ENCODE peak calls at places on chromosomes 7 and 10, in seven cellular contexts. T is Panc1, O is SW 1271, I is nucleus accumbens, A is omental fat pad, J is mammary epithelial cell, K is DMS79. U is an unnamed sample.

GRCh38 chr7:434891-435486 is 84.7 kb downstream of the PDGFA start:
- DNase-seq in T (no peak), O (no peak), I (no peak), A (no peak), J (no peak), K (no peak), U (no peak)

GRCh38 chr10:72259491-72260214 is 14.1 kb upstream of the DDIT4 start:
- DNase-seq in T (no peak), O (no peak), I (no peak), A (no peak), J (no peak), K (no peak), U (peak)

GRCh38 chr10:15451137-15452094 is 80.3 kb upstream of the FAM171A1 start:
- DNase-seq in T (no peak), O (no peak), I (no peak), A (no peak), J (no peak), K (no peak), U (no peak)

GRCh38 chr7:57414852-57415251 is 35.1 kb upstream of the ZNF716 start:
- DNase-seq in T (no peak), O (no peak), I (no peak), A (no peak), J (no peak), K (no peak), U (no peak)

GRCh38 chr10:118960166-118961090 is 69.1 kb upstream of the NANOS1 start:
- DNase-seq in T (no peak), O (no peak), I (no peak), A (no peak), J (peak), K (no peak), U (no peak)

GRCh38 chr10:125269716-125270115 is 109.4 kb upstream of the CTBP2 start:
- DNase-seq in T (no peak), O (no peak), I (no peak), A (no peak), J (no peak), K (no peak), U (no peak)

GRCh38 chr10:78866731-78867554 is 201.8 kb upstream of the ZMIZ1 start:
- DNase-seq in T (no peak), O (no peak), I (no peak), A (no peak), J (no peak), K (no peak), U (no peak)

GRCh38 chr10:132674311-132674710 is 111.6 kb downstream of the NKX6-2 start:
- DNase-seq in T (no peak), O (no peak), I (no peak), A (no peak), J (no peak), K (no peak), U (no peak)

GRCh38 chr7:4178887-4179286 is 503.2 kb upstream of the FOXK1 start:
- DNase-seq in T (no peak), O (no peak), I (no peak), A (no peak), J (no peak), K (no peak), U (no peak)

GRCh38 chr7:22663319-22663718 is 63.7 kb upstream of the IL6 start:
- DNase-seq in T (no peak), O (no peak), I (no peak), A (no peak), J (no peak), K (no peak), U (no peak)

GRCh38 chr7:139355320-139355719 is 4.4 kb upstream of the LUC7L2 start:
- DNase-seq in T (no peak), O (no peak), I (no peak), A (no peak), J (no peak), K (no peak), U (no peak)

GRCh38 chr10:10092581-10092980 is 925.1 kb upstream of the CELF2 start:
- DNase-seq in T (no peak), O (no peak), I (no peak), A (no peak), J (no peak), K (no peak), U (no peak)

GRCh38 chr7:101784275-101785127 is 32.9 kb upstream of the CUX1 start:
- DNase-seq in T (no peak), O (no peak), I (no peak), A (no peak), J (no peak), K (no peak), U (no peak)

GRCh38 chr7:30888783-30889182 is 22.9 kb upstream of the AQP1 start:
- DNase-seq in T (no peak), O (no peak), I (peak), A (no peak), J (peak), K (peak), U (peak)

GRCh38 chr10:24723788-24724380 is at the start of gene ARHGAP21:
- DNase-seq in T (no peak), O (peak), I (peak), A (no peak), J (peak), K (no peak), U (peak)

GRCh38 chr10:15439381-15439837 is 68.3 kb upstream of the FAM171A1 start:
- DNase-seq in T (no peak), O (no peak), I (no peak), A (no peak), J (peak), K (no peak), U (peak)

GRCh38 chr7:99002146-99002826 is 124.0 kb downstream of the TRRAP start:
- DNase-seq in T (no peak), O (no peak), I (no peak), A (no peak), J (no peak), K (no peak), U (no peak)